ENCODE peak calls at places on chromosomes 12 and 14, in five cellular contexts. Q is CD8-positive, alpha-beta T cell; L is neuronal stem cell; C is IMR-90; D is Peyer's patch. S is an unnamed sample. For H3K36me3, the result is how much of the 10 kb centered on the place peaks cover.

GRCh38 chr12:68932701-68933563 is at the start of gene CPM:
- DNase-seq in L (peak), C (peak), D (peak), Q (peak), S (peak)

GRCh38 chr12:102939670-102940222 is 17.7 kb upstream of the ASCL1 start:
- DNase-seq in C (no peak), D (no peak), Q (no peak), L (no peak), S (no peak)

GRCh38 chr12:113933201-113933786 is 32.8 kb downstream of the RBM19 start:
- DNase-seq in D (no peak), Q (no peak), C (peak), L (peak), S (no peak)

GRCh38 chr12:77060136-77060882 is 5.1 kb downstream of the E2F7 start:
- DNase-seq in Q (no peak), C (no peak), L (no peak), D (no peak), S (no peak)

GRCh38 chr12:122206976-122207375 is 3.5 kb downstream of the B3GNT4 start:
- DNase-seq in Q (no peak), C (no peak), L (no peak), D (no peak), S (no peak)

GRCh38 chr12:75389061-75389460 is 1.8 kb upstream of the GLIPR1L2 start:
- DNase-seq in D (no peak), Q (no peak), C (peak), L (no peak), S (no peak)

GRCh38 chr12:82583756-82584155 is 103.0 kb upstream of the TMTC2 start:
- DNase-seq in C (no peak), L (no peak), D (no peak), Q (no peak), S (no peak)

GRCh38 chr14:102325791-102326345 is 6.3 kb downstream of the ZNF839 start:
- DNase-seq in C (no peak), Q (no peak), L (no peak), D (no peak), S (no peak)

GRCh38 chr12:93274937-93275336 is 102.8 kb upstream of the NUDT4 start:
- DNase-seq in L (no peak), Q (no peak), C (no peak), D (no peak), S (no peak)

GRCh38 chr14:61502459-61503093 is 181.2 kb downstream of the PRKCH start:
- DNase-seq in D (no peak), L (no peak), Q (no peak), C (no peak), S (no peak)

GRCh38 chr12:12868836-12869235 is 22.5 kb upstream of the GPRC5A start:
- DNase-seq in Q (no peak), C (no peak), D (no peak), L (no peak), S (no peak)

GRCh38 chr14:104203071-104203425 is 64.7 kb downstream of the KIF26A start:
- DNase-seq in L (no peak), D (no peak), Q (no peak), C (no peak), S (no peak)

GRCh38 chr12:45192041-45192695 is 23.7 kb upstream of the ANO6 start:
- DNase-seq in Q (no peak), L (no peak), C (peak), D (no peak), S (no peak)

GRCh38 chr14:60965402-60965801 is 15.5 kb downstream of the TRMT5 start:
- DNase-seq in L (no peak), Q (no peak), C (peak), D (no peak), S (no peak)

GRCh38 chr14:59370158-59370557 is 95.0 kb downstream of the GPR135 start:
- DNase-seq in L (no peak), Q (no peak), D (no peak), C (no peak), S (no peak)

GRCh38 chr12:31120392-31121008 is 46.8 kb downstream of the DDX11 start:
- DNase-seq in D (no peak), C (no peak), L (peak), Q (no peak), S (no peak)

GRCh38 chr14:64394423-64394822 is 6.3 kb downstream of the MTHFD1 start:
- DNase-seq in C (no peak), Q (no peak), D (no peak), L (no peak), S (no peak)

GRCh38 chr12:133204264-133204603 is 22.9 kb downstream of the ZNF268 start:
- DNase-seq in Q (no peak), C (no peak), L (no peak), D (no peak), S (no peak)

GRCh38 chr12:65602579-65603295 is 221.5 kb upstream of the HMGA2 start:
- DNase-seq in C (peak), Q (no peak), D (peak), L (peak), S (peak)

GRCh38 chr12:5487971-5488955 is 56.4 kb downstream of the NTF3 start:
- DNase-seq in D (no peak), C (peak), Q (no peak), L (no peak), S (no peak)

GRCh38 chr12:15834575-15834974 is 45.4 kb upstream of the EPS8 start:
- DNase-seq in D (no peak), L (no peak), Q (no peak), C (no peak), S (no peak)

DNA sequence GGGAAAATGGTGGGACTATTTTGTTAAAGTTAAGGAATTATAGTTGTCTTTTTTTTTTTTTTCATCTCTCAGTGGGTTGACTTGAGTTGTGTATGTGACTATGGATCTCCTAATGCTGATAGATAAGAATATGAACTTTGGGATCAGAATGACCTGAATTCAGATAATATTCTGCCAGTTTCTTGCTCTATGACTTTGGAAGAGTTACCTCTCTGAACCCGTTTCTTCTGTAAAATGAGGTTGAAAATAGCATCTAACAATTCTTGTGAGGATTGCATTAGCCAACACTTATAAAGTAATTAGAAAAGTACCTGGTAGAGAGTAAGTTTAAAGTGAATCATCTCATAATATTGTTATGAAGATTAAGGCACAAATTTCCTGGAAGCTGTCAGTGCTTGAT is 18.4 kb downstream of the EID3 start:
- DNase-seq in C (no peak), Q (no peak), L (no peak), D (no peak), S (no peak)
- H3K36me3 ChIP-seq in C (half or more), Q (under half), L (under half), D (half or more), S (half or more)

DNA sequence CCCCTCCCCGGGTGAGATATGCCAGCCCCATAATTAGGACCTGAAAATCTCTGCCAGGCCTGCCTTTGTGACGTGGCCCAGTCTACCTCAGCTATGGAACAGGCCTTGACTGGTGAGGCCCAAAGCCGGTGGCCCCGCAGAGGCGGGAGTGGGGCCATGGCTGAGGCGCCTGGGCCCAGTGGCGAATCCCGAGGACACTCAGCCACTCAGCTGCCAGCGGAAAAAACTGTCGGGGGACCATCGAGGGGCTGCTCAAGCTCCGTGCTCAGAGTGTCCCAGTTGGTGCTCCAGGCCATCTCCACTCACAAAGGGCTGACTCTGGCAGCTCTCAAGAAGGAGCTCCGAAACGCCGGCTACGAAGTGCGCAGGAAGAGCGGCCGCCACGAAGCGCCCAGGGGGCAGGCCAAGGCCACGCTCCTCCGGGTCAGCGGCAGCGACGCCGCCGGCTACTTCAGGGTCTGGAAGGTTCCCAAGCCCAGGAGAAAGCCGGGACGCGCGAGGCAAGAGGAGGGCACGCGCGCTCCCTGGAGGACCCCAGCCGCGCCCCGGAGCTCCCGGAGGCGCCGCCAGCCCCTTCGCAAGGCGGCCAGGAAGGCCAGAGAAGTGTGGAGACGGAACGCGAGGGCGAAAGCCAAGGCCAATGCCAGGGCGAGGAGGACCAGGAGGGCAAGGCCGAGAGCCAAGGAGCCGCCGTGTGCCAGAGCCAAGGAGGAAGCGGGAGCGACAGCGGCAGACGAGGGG is 21.4 kb downstream of the ZNF641 start:
- DNase-seq in C (no peak), L (no peak), Q (no peak), D (no peak), S (no peak)
- H3K36me3 ChIP-seq in C (under half), L (under half), Q (under half), D (under half), S (under half)

DNA sequence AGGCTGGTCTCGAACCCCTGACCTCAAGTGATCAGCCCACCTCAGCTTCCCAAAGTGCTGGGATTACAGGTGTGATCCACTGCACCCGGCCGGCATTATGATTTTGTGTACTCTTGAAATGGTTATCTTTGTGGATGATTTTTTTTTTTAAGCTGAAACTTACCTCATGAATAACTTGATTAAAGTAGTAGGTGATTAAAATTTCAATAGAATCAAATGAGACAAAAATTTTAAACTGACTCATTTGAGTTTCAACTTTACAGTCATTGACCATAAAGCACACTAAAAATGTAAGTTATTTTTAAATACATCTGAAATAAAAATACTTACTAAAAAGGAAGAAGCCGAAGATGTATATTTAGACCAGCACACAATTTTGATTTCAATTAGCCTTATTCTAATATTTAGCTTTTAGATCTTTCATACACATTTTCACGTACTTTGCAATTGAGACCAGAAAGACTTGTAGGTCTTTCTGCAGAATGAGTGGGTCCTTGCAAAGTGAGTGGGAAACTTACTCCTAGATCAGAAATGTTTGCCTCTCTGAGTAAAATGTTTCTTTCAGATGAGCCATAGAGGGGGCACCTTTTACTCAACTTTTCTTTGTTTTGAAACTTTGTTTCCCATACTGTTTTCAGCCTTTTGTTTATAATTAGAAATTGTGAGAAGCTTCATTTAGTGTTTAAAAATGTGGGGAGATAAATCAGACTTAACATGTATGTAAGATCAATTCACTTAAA is 34.2 kb downstream of the TMPO start:
- DNase-seq in C (no peak), D (no peak), L (no peak), Q (no peak), S (no peak)
- H3K36me3 ChIP-seq in C (under half), D (under half), L (under half), Q (under half), S (half or more)

DNA sequence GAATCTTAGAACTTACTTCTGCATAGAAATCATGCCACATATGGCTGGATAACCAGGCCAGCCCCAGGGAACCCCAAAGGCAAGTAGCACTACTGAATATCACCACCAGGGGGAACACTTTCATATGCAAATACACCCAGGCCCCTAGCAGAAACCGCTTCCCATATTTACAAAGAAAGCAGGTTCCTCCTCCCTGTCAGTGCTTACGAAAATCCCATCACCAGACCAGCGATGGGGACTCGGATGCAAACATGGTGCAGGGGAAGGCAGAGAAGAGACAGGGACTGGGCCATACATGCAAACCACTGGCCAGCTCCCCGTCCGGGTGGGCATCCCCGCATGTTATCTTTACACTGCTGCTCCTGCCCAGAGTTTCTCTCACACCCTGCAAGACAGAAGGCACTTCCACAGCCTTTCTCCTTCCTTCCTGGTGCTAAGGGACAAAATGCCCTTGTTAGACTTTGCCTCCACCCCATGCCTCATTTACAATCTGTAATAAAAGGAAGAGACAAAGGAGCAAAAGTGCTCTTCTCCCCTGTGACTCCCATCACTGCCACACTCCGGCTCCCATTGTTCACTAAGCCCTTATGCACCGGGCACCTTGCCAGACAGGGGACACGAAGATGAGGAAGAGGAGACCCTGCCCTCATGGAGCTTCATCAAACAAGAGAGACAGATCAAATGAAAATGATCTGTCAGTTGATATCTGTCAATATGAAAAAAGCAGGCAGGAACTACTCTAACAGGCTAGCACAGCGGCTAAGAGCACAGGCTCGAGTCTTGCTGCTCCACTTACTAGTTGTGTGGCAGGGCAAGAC is 62.3 kb downstream of the PTPN21 start:
- DNase-seq in L (peak), C (peak), Q (peak), D (peak), S (no peak)
- H3K36me3 ChIP-seq in L (under half), C (under half), Q (under half), D (under half), S (half or more)

GRCh38 chr14:68759017-68759569 is 33.8 kb downstream of the ZFP36L1 start:
- DNase-seq in C (no peak), Q (no peak), L (no peak), D (no peak), S (no peak)

GRCh38 chr14:68761391-68761790 is 31.5 kb downstream of the ZFP36L1 start:
- DNase-seq in D (no peak), C (no peak), L (no peak), Q (no peak), S (no peak)

GRCh38 chr14:68758301-68758700 is 34.6 kb downstream of the ZFP36L1 start:
- DNase-seq in C (no peak), L (no peak), D (no peak), Q (no peak), S (no peak)

GRCh38 chr14:68760771-68761170 is 32.1 kb downstream of the ZFP36L1 start:
- DNase-seq in L (no peak), C (peak), Q (no peak), D (no peak), S (no peak)

DNA sequence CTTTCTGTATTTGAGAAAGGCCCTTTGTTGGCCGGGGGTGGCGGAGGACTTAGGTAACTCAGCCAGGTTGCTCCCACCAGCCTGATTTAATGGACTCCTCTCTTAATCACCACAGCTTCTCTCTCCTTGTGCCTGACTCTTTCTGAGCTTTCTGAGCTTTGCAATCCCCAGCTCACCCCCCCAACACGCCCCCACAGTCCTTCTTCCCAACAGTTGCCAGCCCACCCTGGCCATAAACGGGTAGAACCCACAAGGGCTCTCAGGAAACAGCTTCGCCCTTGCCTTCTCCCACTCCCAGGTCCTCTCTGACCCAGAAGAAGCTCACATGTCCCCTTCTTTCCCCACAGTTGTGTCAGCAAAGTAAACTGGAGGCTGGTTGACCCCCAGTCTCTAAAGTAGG is 33.0 kb downstream of the ZFP36L1 start:
- DNase-seq in C (no peak), L (no peak), D (no peak), Q (no peak), S (no peak)
- H3K36me3 ChIP-seq in C (under half), L (under half), D (under half), Q (under half), S (under half)

GRCh38 chr12:56637621-56638020 is 7.5 kb upstream of the BAZ2A start:
- DNase-seq in L (no peak), D (no peak), C (no peak), Q (no peak), S (no peak)
- H3K36me3 ChIP-seq in L (under half), D (half or more), C (under half), Q (under half), S (half or more)

GRCh38 chr12:57154076-57154475 is 6.7 kb upstream of the LRP1-AS start:
- DNase-seq in Q (no peak), L (no peak), C (no peak), D (no peak), S (no peak)

GRCh38 chr12:57156701-57157403 is 9.4 kb upstream of the LRP1-AS start:
- DNase-seq in C (no peak), D (no peak), Q (no peak), L (no peak), S (no peak)

GRCh38 chr12:57152408-57153038 is 5.1 kb upstream of the LRP1-AS start:
- DNase-seq in C (peak), D (no peak), L (no peak), Q (no peak), S (no peak)

GRCh38 chr12:57153420-57153997 is 6.1 kb upstream of the LRP1-AS start:
- DNase-seq in Q (no peak), L (no peak), D (no peak), C (no peak), S (no peak)

GRCh38 chr12:57154804-57155434 is 7.5 kb upstream of the LRP1-AS start:
- DNase-seq in Q (no peak), L (no peak), C (no peak), D (no peak), S (no peak)
- H3K36me3 ChIP-seq in Q (under half), L (under half), C (half or more), D (half or more), S (half or more)

GRCh38 chr12:120350576-120351350 is 18.2 kb downstream of the MSI1 start:
- DNase-seq in D (no peak), L (no peak), Q (no peak), C (no peak), S (peak)
- H3K36me3 ChIP-seq in D (under half), L (half or more), Q (under half), C (under half), S (under half)